ENCODE peak calls at places on chromosomes 13 and 19, in eight cellular contexts. O is Caki2; I is fibroblast of the conjunctiva; Z is amniotic epithelial cell; X is activated naive CD4-positive, alpha-beta T cell treated with anti-CD3 and anti-CD28 coated beads for 36 hours; S is hippocampal formation; W is NCI-H2029; N is mucosa of gallbladder. T is an unnamed sample.

GRCh38 chr19:17073869-17074627 is 1.2 kb downstream of the HAUS8 start:
- DNase-seq in S (no peak), X (no peak), Z (peak; percentile 26), O (no peak), W (peak; percentile 11), N (no peak), I (no peak), T (no peak)

GRCh38 chr19:55642153-55643002 is 1.1 kb upstream of the ZNF581 start:
- DNase-seq in S (no peak), Z (peak; percentile 18), I (no peak), X (peak; percentile 47), N (no peak), W (no peak), O (peak; percentile 39), T (no peak)

GRCh38 chr13:112748947-112749346 is 59.1 kb downstream of the ATP11A start:
- DNase-seq in N (peak; percentile 59), I (no peak), O (no peak), Z (peak; percentile 34), X (no peak), S (peak; percentile 57), W (no peak), T (no peak)

GRCh38 chr13:85031771-85032170 is 767.4 kb downstream of the SLITRK6 start:
- DNase-seq in N (no peak), W (no peak), X (no peak), I (no peak), Z (no peak), S (no peak), O (no peak), T (no peak)

GRCh38 chr13:21435710-21436151 is 23.4 kb downstream of the ZDHHC20 start:
- DNase-seq in S (no peak), X (peak; percentile 60), W (no peak), N (peak; percentile 78), I (peak; percentile 77), O (peak; percentile 34), Z (peak; percentile 91), T (no peak)

GRCh38 chr13:100543872-100544602 is 44.6 kb downstream of the GGACT start:
- DNase-seq in X (no peak), N (no peak), O (no peak), I (no peak), W (peak; percentile 25), S (no peak), Z (no peak), T (no peak)

GRCh38 chr19:7535035-7535992 is at the start of gene PNPLA6:
- DNase-seq in I (peak; percentile 88), O (peak; percentile 81), S (peak; percentile 90), W (peak; percentile 89), N (peak; percentile 97), X (peak; percentile 95), Z (peak; percentile 89), T (peak; percentile 61)

GRCh38 chr13:64934569-64935362 is 2295.4 kb downstream of the PCDH9 start:
- DNase-seq in O (no peak), I (no peak), S (no peak), Z (no peak), N (no peak), W (no peak), X (no peak), T (no peak)

GRCh38 chr13:101144808-101145419 is 271.4 kb downstream of the NALCN start:
- DNase-seq in S (no peak), Z (peak; percentile 60), I (peak; percentile 57), O (no peak), N (no peak), W (no peak), X (peak; percentile 28), T (no peak)

GRCh38 chr13:23378009-23378632 is 55.4 kb downstream of the SACS start:
- DNase-seq in O (peak; percentile 77), W (no peak), N (no peak), I (peak; percentile 95), S (no peak), X (peak; percentile 85), Z (peak; percentile 81), T (no peak)